ENCODE peak calls at places on chromosomes 7 and 10, in nine cellular contexts. One of them, this sample, is unnamed.

GRCh38 chr10:118394557-118395194 is 52.6 kb upstream of the FAM204A start:
- DNase-seq in fibroblast of lung: no peak
- DNase-seq in IMR-90: no peak
- DNase-seq in AG04450: no peak
- DNase-seq in neuronal stem cell: no peak
- DNase-seq in A549: no peak
- DNase-seq in thoracic aorta: no peak
- DNase-seq in astrocyte: no peak
- DNase-seq in tibial artery: no peak
- DNase-seq in this sample: no peak

GRCh38 chr7:128361463-128362441 is at the start of gene PRRT4:
- DNase-seq in fibroblast of lung: no peak
- DNase-seq in neuronal stem cell: no peak
- DNase-seq in thoracic aorta: no peak
- DNase-seq in tibial artery: no peak
- DNase-seq in A549: peak; percentile 63
- DNase-seq in astrocyte: no peak
- DNase-seq in AG04450: no peak
- DNase-seq in IMR-90: no peak
- DNase-seq in this sample: peak; percentile 70

GRCh38 chr7:94056796-94057207 is 52.6 kb upstream of the BET1 start:
- DNase-seq in A549: no peak
- DNase-seq in IMR-90: peak; percentile 98
- DNase-seq in thoracic aorta: no peak
- DNase-seq in fibroblast of lung: peak; percentile 98
- DNase-seq in AG04450: peak; percentile 85
- DNase-seq in neuronal stem cell: no peak
- DNase-seq in astrocyte: peak; percentile 98
- DNase-seq in tibial artery: no peak
- DNase-seq in this sample: no peak

GRCh38 chr7:552711-553636 is 33.3 kb upstream of the PDGFA start:
- DNase-seq in thoracic aorta: no peak
- DNase-seq in fibroblast of lung: no peak
- DNase-seq in AG04450: no peak
- DNase-seq in tibial artery: no peak
- DNase-seq in A549: no peak
- DNase-seq in neuronal stem cell: no peak
- DNase-seq in IMR-90: no peak
- DNase-seq in astrocyte: no peak
- DNase-seq in this sample: no peak

GRCh38 chr10:62585211-62585758 is 211.1 kb downstream of the ZNF365 start:
- DNase-seq in astrocyte: peak; percentile 16
- DNase-seq in thoracic aorta: no peak
- DNase-seq in fibroblast of lung: peak; percentile 17
- DNase-seq in A549: no peak
- DNase-seq in AG04450: no peak
- DNase-seq in neuronal stem cell: no peak
- DNase-seq in tibial artery: no peak
- DNase-seq in IMR-90: peak; percentile 3
- DNase-seq in this sample: no peak

GRCh38 chr10:7787150-7787856 is 490 bp downstream of the KIN start:
- DNase-seq in AG04450: no peak
- DNase-seq in neuronal stem cell: no peak
- DNase-seq in fibroblast of lung: peak; percentile 23
- DNase-seq in thoracic aorta: no peak
- DNase-seq in A549: peak; percentile 33
- DNase-seq in tibial artery: no peak
- DNase-seq in IMR-90: peak; percentile 24
- DNase-seq in astrocyte: no peak
- DNase-seq in this sample: no peak

GRCh38 chr7:96080021-96080420 is 241.9 kb downstream of the SLC25A13 start:
- DNase-seq in tibial artery: no peak
- DNase-seq in A549: no peak
- DNase-seq in IMR-90: peak; percentile 37
- DNase-seq in thoracic aorta: no peak
- DNase-seq in AG04450: no peak
- DNase-seq in fibroblast of lung: no peak
- DNase-seq in astrocyte: no peak
- DNase-seq in neuronal stem cell: peak; percentile 12
- DNase-seq in this sample: no peak

GRCh38 chr7:140896996-140897395 is 27.7 kb downstream of the BRAF start:
- DNase-seq in astrocyte: no peak
- DNase-seq in A549: no peak
- DNase-seq in thoracic aorta: no peak
- DNase-seq in neuronal stem cell: no peak
- DNase-seq in IMR-90: no peak
- DNase-seq in tibial artery: no peak
- DNase-seq in fibroblast of lung: no peak
- DNase-seq in AG04450: no peak
- DNase-seq in this sample: no peak

GRCh38 chr10:79102056-79102874 is 33.5 kb downstream of the ZMIZ1 start:
- DNase-seq in IMR-90: peak; percentile 66
- DNase-seq in tibial artery: peak; percentile 80
- DNase-seq in AG04450: no peak
- DNase-seq in fibroblast of lung: peak; percentile 74
- DNase-seq in A549: no peak
- DNase-seq in thoracic aorta: peak; percentile 28
- DNase-seq in neuronal stem cell: no peak
- DNase-seq in astrocyte: peak; percentile 66
- DNase-seq in this sample: no peak

GRCh38 chr7:5776894-5777645 is 4.4 kb downstream of the RNF216 start:
- DNase-seq in IMR-90: no peak
- DNase-seq in tibial artery: no peak
- DNase-seq in fibroblast of lung: no peak
- DNase-seq in AG04450: no peak
- DNase-seq in astrocyte: no peak
- DNase-seq in A549: no peak
- DNase-seq in thoracic aorta: no peak
- DNase-seq in neuronal stem cell: no peak
- DNase-seq in this sample: no peak

GRCh38 chr7:68244411-68244810 is 1247.8 kb downstream of the TYW1 start:
- DNase-seq in IMR-90: no peak
- DNase-seq in astrocyte: no peak
- DNase-seq in neuronal stem cell: no peak
- DNase-seq in A549: no peak
- DNase-seq in tibial artery: no peak
- DNase-seq in AG04450: no peak
- DNase-seq in thoracic aorta: no peak
- DNase-seq in fibroblast of lung: no peak
- DNase-seq in this sample: no peak

GRCh38 chr10:80407836-80408197 is 534 bp upstream of the PRXL2A start:
- DNase-seq in thoracic aorta: no peak
- DNase-seq in fibroblast of lung: peak; percentile 55
- DNase-seq in AG04450: no peak
- DNase-seq in astrocyte: peak; percentile 33
- DNase-seq in tibial artery: no peak
- DNase-seq in neuronal stem cell: no peak
- DNase-seq in A549: peak; percentile 74
- DNase-seq in IMR-90: no peak
- DNase-seq in this sample: peak; percentile 53

GRCh38 chr10:2985729-2986232 is 81.6 kb upstream of the PFKP start:
- DNase-seq in IMR-90: peak; percentile 66
- DNase-seq in neuronal stem cell: no peak
- DNase-seq in tibial artery: no peak
- DNase-seq in fibroblast of lung: peak; percentile 74
- DNase-seq in A549: peak; percentile 56
- DNase-seq in astrocyte: peak; percentile 61
- DNase-seq in thoracic aorta: no peak
- DNase-seq in AG04450: no peak
- DNase-seq in this sample: no peak

GRCh38 chr7:35694161-35694783 is 663 bp downstream of the HERPUD2 start:
- DNase-seq in IMR-90: peak; percentile 4
- DNase-seq in thoracic aorta: no peak
- DNase-seq in fibroblast of lung: peak; percentile 25
- DNase-seq in A549: no peak
- DNase-seq in neuronal stem cell: no peak
- DNase-seq in astrocyte: no peak
- DNase-seq in AG04450: no peak
- DNase-seq in tibial artery: peak; percentile 35
- DNase-seq in this sample: peak; percentile 64

GRCh38 chr7:74568658-74569057 is 88.9 kb upstream of the GTF2I start:
- DNase-seq in neuronal stem cell: no peak
- DNase-seq in astrocyte: no peak
- DNase-seq in IMR-90: no peak
- DNase-seq in tibial artery: no peak
- DNase-seq in AG04450: no peak
- DNase-seq in fibroblast of lung: no peak
- DNase-seq in A549: no peak
- DNase-seq in thoracic aorta: no peak
- DNase-seq in this sample: no peak

GRCh38 chr10:89398003-89398749 is 5.8 kb downstream of the IFIT1 start:
- DNase-seq in tibial artery: no peak
- DNase-seq in neuronal stem cell: no peak
- DNase-seq in IMR-90: peak; percentile 60
- DNase-seq in fibroblast of lung: no peak
- DNase-seq in AG04450: no peak
- DNase-seq in thoracic aorta: no peak
- DNase-seq in A549: no peak
- DNase-seq in astrocyte: no peak
- DNase-seq in this sample: no peak

GRCh38 chr7:132328760-132329159 is 247.5 kb downstream of the PLXNA4 start:
- DNase-seq in IMR-90: no peak
- DNase-seq in neuronal stem cell: no peak
- DNase-seq in AG04450: no peak
- DNase-seq in tibial artery: no peak
- DNase-seq in astrocyte: no peak
- DNase-seq in fibroblast of lung: no peak
- DNase-seq in thoracic aorta: no peak
- DNase-seq in A549: no peak
- DNase-seq in this sample: no peak

GRCh38 chr10:70478191-70479160 is at the start of gene PALD1:
- DNase-seq in AG04450: no peak
- DNase-seq in fibroblast of lung: peak; percentile 58
- DNase-seq in neuronal stem cell: peak; percentile 69
- DNase-seq in astrocyte: peak; percentile 39
- DNase-seq in tibial artery: peak; percentile 77
- DNase-seq in thoracic aorta: no peak
- DNase-seq in A549: peak; percentile 71
- DNase-seq in IMR-90: no peak
- DNase-seq in this sample: peak; percentile 66

GRCh38 chr7:128405345-128406146 is 4.2 kb downstream of the IMPDH1 start:
- DNase-seq in fibroblast of lung: peak; percentile 45
- DNase-seq in AG04450: no peak
- DNase-seq in tibial artery: no peak
- DNase-seq in astrocyte: no peak
- DNase-seq in A549: no peak
- DNase-seq in IMR-90: peak; percentile 8
- DNase-seq in thoracic aorta: no peak
- DNase-seq in neuronal stem cell: peak; percentile 57
- DNase-seq in this sample: no peak

GRCh38 chr10:110641256-110641655 is 2.9 kb upstream of the RBM20 start:
- DNase-seq in fibroblast of lung: peak; percentile 71
- DNase-seq in A549: peak; percentile 75
- DNase-seq in thoracic aorta: no peak
- DNase-seq in neuronal stem cell: no peak
- DNase-seq in tibial artery: no peak
- DNase-seq in AG04450: no peak
- DNase-seq in IMR-90: peak; percentile 37
- DNase-seq in astrocyte: peak; percentile 64
- DNase-seq in this sample: no peak

GRCh38 chr7:136171233-136171632 is 194.1 kb upstream of the MTPN start:
- DNase-seq in A549: no peak
- DNase-seq in astrocyte: no peak
- DNase-seq in neuronal stem cell: no peak
- DNase-seq in fibroblast of lung: no peak
- DNase-seq in IMR-90: no peak
- DNase-seq in AG04450: no peak
- DNase-seq in tibial artery: no peak
- DNase-seq in thoracic aorta: no peak
- DNase-seq in this sample: no peak

GRCh38 chr10:97426776-97427570 is 982 bp downstream of the PGAM1 start:
- DNase-seq in thoracic aorta: no peak
- DNase-seq in fibroblast of lung: peak; percentile 20
- DNase-seq in neuronal stem cell: no peak
- DNase-seq in A549: no peak
- DNase-seq in astrocyte: no peak
- DNase-seq in IMR-90: no peak
- DNase-seq in AG04450: no peak
- DNase-seq in tibial artery: no peak
- DNase-seq in this sample: no peak

GRCh38 chr10:22447068-22447467 is 101.8 kb downstream of the SPAG6 start:
- DNase-seq in tibial artery: no peak
- DNase-seq in IMR-90: no peak
- DNase-seq in AG04450: no peak
- DNase-seq in A549: no peak
- DNase-seq in fibroblast of lung: no peak
- DNase-seq in astrocyte: no peak
- DNase-seq in neuronal stem cell: no peak
- DNase-seq in thoracic aorta: no peak
- DNase-seq in this sample: no peak
- H3K4me3 ChIP-seq in tibial artery: no peak overlapping the region
- H3K4me3 ChIP-seq in IMR-90: no peak overlapping the region
- H3K4me3 ChIP-seq in AG04450: no peak overlapping the region
- H3K4me3 ChIP-seq in A549: no peak overlapping the region
- H3K4me3 ChIP-seq in fibroblast of lung: no peak overlapping the region
- H3K4me3 ChIP-seq in astrocyte: no peak overlapping the region
- H3K4me3 ChIP-seq in neuronal stem cell: no peak overlapping the region
- H3K4me3 ChIP-seq in thoracic aorta: no peak overlapping the region
- H3K4me3 ChIP-seq in this sample: no peak overlapping the region

GRCh38 chr7:15567036-15567435 is 5.2 kb upstream of the AGMO start:
- DNase-seq in neuronal stem cell: no peak
- DNase-seq in astrocyte: no peak
- DNase-seq in tibial artery: no peak
- DNase-seq in AG04450: no peak
- DNase-seq in A549: no peak
- DNase-seq in fibroblast of lung: no peak
- DNase-seq in thoracic aorta: no peak
- DNase-seq in IMR-90: no peak
- DNase-seq in this sample: no peak
- H3K9me3 ChIP-seq in neuronal stem cell: no peaks in the 10 kb centered on the region
- H3K9me3 ChIP-seq in astrocyte: no peaks in the 10 kb centered on the region
- H3K9me3 ChIP-seq in tibial artery: no peaks in the 10 kb centered on the region
- H3K9me3 ChIP-seq in AG04450: no peaks in the 10 kb centered on the region
- H3K9me3 ChIP-seq in A549: no peaks in the 10 kb centered on the region
- H3K9me3 ChIP-seq in fibroblast of lung: no peaks in the 10 kb centered on the region
- H3K9me3 ChIP-seq in thoracic aorta: no peaks in the 10 kb centered on the region
- H3K9me3 ChIP-seq in IMR-90: no peaks in the 10 kb centered on the region
- H3K9me3 ChIP-seq in this sample: no peaks in the 10 kb centered on the region

DNA sequence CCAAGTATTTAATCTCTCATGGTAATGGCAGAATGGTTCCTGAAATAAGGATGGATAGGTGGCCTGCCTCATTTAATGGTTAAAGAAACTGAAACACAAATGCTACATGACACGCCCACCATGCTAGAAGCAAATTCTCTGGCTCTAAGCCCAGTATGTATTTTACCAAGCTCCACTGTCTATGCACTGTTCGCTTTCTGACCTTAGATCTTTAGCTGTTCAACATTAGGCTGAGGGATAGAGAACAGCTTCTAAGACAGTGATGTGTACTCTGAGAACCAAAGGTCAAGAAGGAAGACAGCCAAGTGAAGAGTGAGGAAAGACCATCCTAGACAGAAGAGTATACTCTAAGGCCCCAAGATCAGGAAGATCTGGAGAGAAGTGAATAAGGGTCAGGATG is 26.6 kb downstream of the FAM3C start:
- DNase-seq in neuronal stem cell: no peak
- DNase-seq in fibroblast of lung: peak; percentile 45
- DNase-seq in astrocyte: peak; percentile 41
- DNase-seq in AG04450: no peak
- DNase-seq in tibial artery: no peak
- DNase-seq in IMR-90: peak; percentile 51
- DNase-seq in A549: no peak
- DNase-seq in thoracic aorta: no peak
- DNase-seq in this sample: no peak
- H3K4me3 ChIP-seq in neuronal stem cell: no peak overlapping the region
- H3K4me3 ChIP-seq in fibroblast of lung: no peak overlapping the region
- H3K4me3 ChIP-seq in astrocyte: no peak overlapping the region
- H3K4me3 ChIP-seq in AG04450: no peak overlapping the region
- H3K4me3 ChIP-seq in tibial artery: no peak overlapping the region
- H3K4me3 ChIP-seq in IMR-90: no peak overlapping the region
- H3K4me3 ChIP-seq in A549: no peak overlapping the region
- H3K4me3 ChIP-seq in thoracic aorta: no peak overlapping the region
- H3K4me3 ChIP-seq in this sample: no peak overlapping the region

GRCh38 chr10:131077724-131078123 is 233.8 kb downstream of the TCERG1L start:
- DNase-seq in fibroblast of lung: no peak
- DNase-seq in AG04450: no peak
- DNase-seq in neuronal stem cell: no peak
- DNase-seq in thoracic aorta: no peak
- DNase-seq in astrocyte: no peak
- DNase-seq in A549: no peak
- DNase-seq in tibial artery: no peak
- DNase-seq in IMR-90: no peak
- DNase-seq in this sample: no peak
- H3K9me3 ChIP-seq in fibroblast of lung: peaks cover 1% of the 10 kb centered on the region
- H3K9me3 ChIP-seq in AG04450: peaks cover 92% of the 10 kb centered on the region
- H3K9me3 ChIP-seq in neuronal stem cell: no peaks in the 10 kb centered on the region
- H3K9me3 ChIP-seq in thoracic aorta: no peaks in the 10 kb centered on the region
- H3K9me3 ChIP-seq in astrocyte: peaks cover 16% of the 10 kb centered on the region
- H3K9me3 ChIP-seq in A549: no peaks in the 10 kb centered on the region
- H3K9me3 ChIP-seq in tibial artery: no peaks in the 10 kb centered on the region
- H3K9me3 ChIP-seq in IMR-90: peaks cover 55% of the 10 kb centered on the region
- H3K9me3 ChIP-seq in this sample: no peaks in the 10 kb centered on the region